ENCODE peak calls at places on chromosomes 12 and 14, in seven cellular contexts. One of them, this sample, is unnamed.

GRCh38 chr12:69024413-69024812 is 91.4 kb upstream of the CPM start:
- DNase-seq in thyroid gland: peak; percentile 66
- DNase-seq in fibroblast of lung: peak; percentile 83
- DNase-seq in MM.1S: no peak
- DNase-seq in cardiac muscle cell: no peak
- DNase-seq in left ventricle myocardium inferior: no peak
- DNase-seq in heart right ventricle: no peak
- DNase-seq in this sample: no peak

GRCh38 chr12:530308-530707 is 70.6 kb downstream of the B4GALNT3 start:
- DNase-seq in thyroid gland: no peak
- DNase-seq in fibroblast of lung: peak; percentile 71
- DNase-seq in MM.1S: no peak
- DNase-seq in cardiac muscle cell: no peak
- DNase-seq in left ventricle myocardium inferior: no peak
- DNase-seq in heart right ventricle: no peak
- DNase-seq in this sample: no peak

GRCh38 chr14:68680541-68681051 is 112.3 kb downstream of the ZFP36L1 start:
- DNase-seq in thyroid gland: no peak
- DNase-seq in fibroblast of lung: peak; percentile 68
- DNase-seq in MM.1S: no peak
- DNase-seq in cardiac muscle cell: peak; percentile 63
- DNase-seq in left ventricle myocardium inferior: no peak
- DNase-seq in heart right ventricle: no peak
- DNase-seq in this sample: no peak

GRCh38 chr12:92070054-92070863 is 75.4 kb downstream of the BTG1 start:
- DNase-seq in thyroid gland: no peak
- DNase-seq in fibroblast of lung: no peak
- DNase-seq in MM.1S: no peak
- DNase-seq in cardiac muscle cell: no peak
- DNase-seq in left ventricle myocardium inferior: no peak
- DNase-seq in heart right ventricle: no peak
- DNase-seq in this sample: no peak

GRCh38 chr12:121713257-121714155 is 954 bp downstream of the TMEM120B start:
- DNase-seq in thyroid gland: no peak
- DNase-seq in fibroblast of lung: no peak
- DNase-seq in MM.1S: no peak
- DNase-seq in cardiac muscle cell: peak; percentile 35
- DNase-seq in left ventricle myocardium inferior: peak; percentile 43
- DNase-seq in heart right ventricle: peak; percentile 34
- DNase-seq in this sample: no peak

GRCh38 chr12:68771223-68771925 is 25.4 kb downstream of the SLC35E3 start:
- DNase-seq in thyroid gland: no peak
- DNase-seq in fibroblast of lung: no peak
- DNase-seq in MM.1S: no peak
- DNase-seq in cardiac muscle cell: no peak
- DNase-seq in left ventricle myocardium inferior: no peak
- DNase-seq in heart right ventricle: no peak
- DNase-seq in this sample: no peak

GRCh38 chr12:81598205-81598604 is 160.9 kb downstream of the PPFIA2 start:
- DNase-seq in thyroid gland: no peak
- DNase-seq in fibroblast of lung: peak; percentile 5
- DNase-seq in MM.1S: peak; percentile 18
- DNase-seq in cardiac muscle cell: no peak
- DNase-seq in left ventricle myocardium inferior: no peak
- DNase-seq in heart right ventricle: no peak
- DNase-seq in this sample: no peak

GRCh38 chr12:508795-509194 is 49.1 kb downstream of the B4GALNT3 start:
- DNase-seq in thyroid gland: peak; percentile 58
- DNase-seq in fibroblast of lung: no peak
- DNase-seq in MM.1S: no peak
- DNase-seq in cardiac muscle cell: no peak
- DNase-seq in left ventricle myocardium inferior: no peak
- DNase-seq in heart right ventricle: no peak
- DNase-seq in this sample: no peak

GRCh38 chr12:79566452-79566851 is 124.3 kb downstream of the PAWR start:
- DNase-seq in thyroid gland: no peak
- DNase-seq in fibroblast of lung: peak; percentile 49
- DNase-seq in MM.1S: no peak
- DNase-seq in cardiac muscle cell: peak; percentile 5
- DNase-seq in left ventricle myocardium inferior: no peak
- DNase-seq in heart right ventricle: no peak
- DNase-seq in this sample: no peak

GRCh38 chr12:121451931-121452330 is 52.0 kb downstream of the RNF34 start:
- DNase-seq in thyroid gland: no peak
- DNase-seq in fibroblast of lung: no peak
- DNase-seq in MM.1S: no peak
- DNase-seq in cardiac muscle cell: no peak
- DNase-seq in left ventricle myocardium inferior: no peak
- DNase-seq in heart right ventricle: no peak
- DNase-seq in this sample: no peak

GRCh38 chr12:112199136-112199535 is 73.8 kb downstream of the TRAFD1 start:
- DNase-seq in thyroid gland: no peak
- DNase-seq in fibroblast of lung: no peak
- DNase-seq in MM.1S: no peak
- DNase-seq in cardiac muscle cell: no peak
- DNase-seq in left ventricle myocardium inferior: no peak
- DNase-seq in heart right ventricle: no peak
- DNase-seq in this sample: no peak

GRCh38 chr14:44756577-44756976 is 205.2 kb downstream of the KLHL28 start:
- DNase-seq in thyroid gland: no peak
- DNase-seq in fibroblast of lung: peak; percentile 15
- DNase-seq in MM.1S: no peak
- DNase-seq in cardiac muscle cell: peak; percentile 29
- DNase-seq in left ventricle myocardium inferior: no peak
- DNase-seq in heart right ventricle: no peak
- DNase-seq in this sample: no peak

GRCh38 chr14:52397844-52398243 is 83.7 kb downstream of the PTGER2 start:
- DNase-seq in thyroid gland: no peak
- DNase-seq in fibroblast of lung: no peak
- DNase-seq in MM.1S: no peak
- DNase-seq in cardiac muscle cell: peak; percentile 48
- DNase-seq in left ventricle myocardium inferior: no peak
- DNase-seq in heart right ventricle: no peak
- DNase-seq in this sample: no peak

GRCh38 chr14:33754264-33754663 is 196.6 kb downstream of the EGLN3 start:
- DNase-seq in thyroid gland: no peak
- DNase-seq in fibroblast of lung: peak; percentile 82
- DNase-seq in MM.1S: no peak
- DNase-seq in cardiac muscle cell: peak; percentile 50
- DNase-seq in left ventricle myocardium inferior: no peak
- DNase-seq in heart right ventricle: no peak
- DNase-seq in this sample: no peak

GRCh38 chr12:99824900-99825562 is 159.7 kb downstream of the ANKS1B start:
- DNase-seq in thyroid gland: peak; percentile 66
- DNase-seq in fibroblast of lung: no peak
- DNase-seq in MM.1S: no peak
- DNase-seq in cardiac muscle cell: no peak
- DNase-seq in left ventricle myocardium inferior: no peak
- DNase-seq in heart right ventricle: no peak
- DNase-seq in this sample: no peak

GRCh38 chr12:46108721-46109120 is 118.3 kb upstream of the SCAF11 start:
- DNase-seq in thyroid gland: no peak
- DNase-seq in fibroblast of lung: no peak
- DNase-seq in MM.1S: peak; percentile 82
- DNase-seq in cardiac muscle cell: no peak
- DNase-seq in left ventricle myocardium inferior: no peak
- DNase-seq in heart right ventricle: no peak
- DNase-seq in this sample: no peak

GRCh38 chr14:61101803-61102548 is 120.9 kb downstream of the SLC38A6 start:
- DNase-seq in thyroid gland: no peak
- DNase-seq in fibroblast of lung: peak; percentile 76
- DNase-seq in MM.1S: no peak
- DNase-seq in cardiac muscle cell: peak; percentile 85
- DNase-seq in left ventricle myocardium inferior: no peak
- DNase-seq in heart right ventricle: no peak
- DNase-seq in this sample: no peak

GRCh38 chr14:77574446-77575125 is 41.9 kb downstream of the SPTLC2 start:
- DNase-seq in thyroid gland: no peak
- DNase-seq in fibroblast of lung: peak; percentile 41
- DNase-seq in MM.1S: no peak
- DNase-seq in cardiac muscle cell: no peak
- DNase-seq in left ventricle myocardium inferior: no peak
- DNase-seq in heart right ventricle: no peak
- DNase-seq in this sample: no peak

GRCh38 chr14:104298458-104298857 is 160.1 kb downstream of the KIF26A start:
- DNase-seq in thyroid gland: no peak
- DNase-seq in fibroblast of lung: no peak
- DNase-seq in MM.1S: no peak
- DNase-seq in cardiac muscle cell: no peak
- DNase-seq in left ventricle myocardium inferior: no peak
- DNase-seq in heart right ventricle: no peak
- DNase-seq in this sample: no peak

GRCh38 chr12:13942826-13943225 is 38.6 kb downstream of the GRIN2B start:
- DNase-seq in thyroid gland: no peak
- DNase-seq in fibroblast of lung: no peak
- DNase-seq in MM.1S: no peak
- DNase-seq in cardiac muscle cell: no peak
- DNase-seq in left ventricle myocardium inferior: no peak
- DNase-seq in heart right ventricle: no peak
- DNase-seq in this sample: no peak

GRCh38 chr14:50109342-50109741 is 7.0 kb downstream of the VCPKMT start:
- DNase-seq in thyroid gland: no peak
- DNase-seq in fibroblast of lung: peak; percentile 14
- DNase-seq in MM.1S: no peak
- DNase-seq in cardiac muscle cell: peak; percentile 40
- DNase-seq in left ventricle myocardium inferior: no peak
- DNase-seq in heart right ventricle: no peak
- DNase-seq in this sample: no peak

GRCh38 chr12:109358154-109358869 is 10.6 kb downstream of the MYO1H start:
- DNase-seq in thyroid gland: no peak
- DNase-seq in fibroblast of lung: no peak
- DNase-seq in MM.1S: peak; percentile 52
- DNase-seq in cardiac muscle cell: peak; percentile 80
- DNase-seq in left ventricle myocardium inferior: no peak
- DNase-seq in heart right ventricle: no peak
- DNase-seq in this sample: no peak

GRCh38 chr12:130688027-130688778 is 27.9 kb downstream of the RIMBP2 start:
- DNase-seq in thyroid gland: no peak
- DNase-seq in fibroblast of lung: no peak
- DNase-seq in MM.1S: no peak
- DNase-seq in cardiac muscle cell: no peak
- DNase-seq in left ventricle myocardium inferior: no peak
- DNase-seq in heart right ventricle: no peak
- DNase-seq in this sample: no peak

GRCh38 chr12:3947781-3948180 is 74.6 kb upstream of the PARP11 start:
- DNase-seq in thyroid gland: no peak
- DNase-seq in fibroblast of lung: no peak
- DNase-seq in MM.1S: no peak
- DNase-seq in cardiac muscle cell: no peak
- DNase-seq in left ventricle myocardium inferior: no peak
- DNase-seq in heart right ventricle: no peak
- DNase-seq in this sample: no peak

GRCh38 chr12:3950714-3951320 is 77.6 kb upstream of the PARP11 start:
- DNase-seq in thyroid gland: no peak
- DNase-seq in fibroblast of lung: no peak
- DNase-seq in MM.1S: no peak
- DNase-seq in cardiac muscle cell: no peak
- DNase-seq in left ventricle myocardium inferior: no peak
- DNase-seq in heart right ventricle: no peak
- DNase-seq in this sample: no peak

GRCh38 chr12:3945671-3946070 is 72.5 kb upstream of the PARP11 start:
- DNase-seq in thyroid gland: no peak
- DNase-seq in fibroblast of lung: no peak
- DNase-seq in MM.1S: no peak
- DNase-seq in cardiac muscle cell: no peak
- DNase-seq in left ventricle myocardium inferior: no peak
- DNase-seq in heart right ventricle: no peak
- DNase-seq in this sample: no peak

GRCh38 chr12:3951380-3952135 is 78.4 kb upstream of the PARP11 start:
- DNase-seq in thyroid gland: no peak
- DNase-seq in fibroblast of lung: no peak
- DNase-seq in MM.1S: no peak
- DNase-seq in cardiac muscle cell: no peak
- DNase-seq in left ventricle myocardium inferior: no peak
- DNase-seq in heart right ventricle: no peak
- DNase-seq in this sample: no peak
- TF ChIP-seq CTCF in thyroid gland: no peak
- TF ChIP-seq CTCF in fibroblast of lung: no peak
- TF ChIP-seq CTCF in MM.1S: no peak
- TF ChIP-seq CTCF in cardiac muscle cell: no peak
- TF ChIP-seq CTCF in left ventricle myocardium inferior: no peak
- TF ChIP-seq CTCF in heart right ventricle: no peak
- TF ChIP-seq CTCF in this sample: no peak

GRCh38 chr12:57610553-57611115 is 601 bp upstream of the ARHGEF25 start:
- DNase-seq in thyroid gland: peak; percentile 25
- DNase-seq in fibroblast of lung: no peak
- DNase-seq in MM.1S: no peak
- DNase-seq in cardiac muscle cell: no peak
- DNase-seq in left ventricle myocardium inferior: peak; percentile 75
- DNase-seq in heart right ventricle: peak; percentile 81
- DNase-seq in this sample: no peak

GRCh38 chr12:57607958-57608663 is 3.1 kb upstream of the ARHGEF25 start:
- DNase-seq in thyroid gland: no peak
- DNase-seq in fibroblast of lung: no peak
- DNase-seq in MM.1S: no peak
- DNase-seq in cardiac muscle cell: no peak
- DNase-seq in left ventricle myocardium inferior: no peak
- DNase-seq in heart right ventricle: no peak
- DNase-seq in this sample: no peak

GRCh38 chr12:57609781-57610552 is 1.3 kb upstream of the ARHGEF25 start:
- DNase-seq in thyroid gland: no peak
- DNase-seq in fibroblast of lung: no peak
- DNase-seq in MM.1S: no peak
- DNase-seq in cardiac muscle cell: no peak
- DNase-seq in left ventricle myocardium inferior: peak; percentile 56
- DNase-seq in heart right ventricle: peak; percentile 68
- DNase-seq in this sample: no peak

GRCh38 chr12:57611116-57611809 is at the start of gene ARHGEF25:
- DNase-seq in thyroid gland: peak; percentile 41
- DNase-seq in fibroblast of lung: peak; percentile 58
- DNase-seq in MM.1S: peak; percentile 19
- DNase-seq in cardiac muscle cell: peak; percentile 73
- DNase-seq in left ventricle myocardium inferior: peak; percentile 87
- DNase-seq in heart right ventricle: peak; percentile 90
- DNase-seq in this sample: peak; percentile 51

GRCh38 chr12:57609091-57609780 is 2.0 kb upstream of the ARHGEF25 start:
- DNase-seq in thyroid gland: no peak
- DNase-seq in fibroblast of lung: no peak
- DNase-seq in MM.1S: no peak
- DNase-seq in cardiac muscle cell: no peak
- DNase-seq in left ventricle myocardium inferior: no peak
- DNase-seq in heart right ventricle: no peak
- DNase-seq in this sample: no peak
- H3K4me1 ChIP-seq in thyroid gland: peaks cover 23% of the 10 kb centered on the region
- H3K4me1 ChIP-seq in fibroblast of lung: peaks cover 13% of the 10 kb centered on the region
- H3K4me1 ChIP-seq in MM.1S: peaks cover 8% of the 10 kb centered on the region
- H3K4me1 ChIP-seq in cardiac muscle cell: peaks cover 6% of the 10 kb centered on the region
- H3K4me1 ChIP-seq in left ventricle myocardium inferior: peaks cover 96% of the 10 kb centered on the region
- H3K4me1 ChIP-seq in heart right ventricle: no peaks in the 10 kb centered on the region
- H3K4me1 ChIP-seq in this sample: peaks cover 25% of the 10 kb centered on the region

GRCh38 chr12:107736914-107737313 is 24.0 kb downstream of the PRDM4 start:
- DNase-seq in thyroid gland: no peak
- DNase-seq in fibroblast of lung: no peak
- DNase-seq in MM.1S: peak; percentile 7
- DNase-seq in cardiac muscle cell: no peak
- DNase-seq in left ventricle myocardium inferior: no peak
- DNase-seq in heart right ventricle: no peak
- DNase-seq in this sample: no peak
- TF ChIP-seq CTCF in thyroid gland: no peak
- TF ChIP-seq CTCF in fibroblast of lung: no peak
- TF ChIP-seq CTCF in MM.1S: peak; percentile 22
- TF ChIP-seq CTCF in cardiac muscle cell: no peak
- TF ChIP-seq CTCF in left ventricle myocardium inferior: no peak
- TF ChIP-seq CTCF in heart right ventricle: no peak
- TF ChIP-seq CTCF in this sample: no peak

GRCh38 chr12:50017653-50018052 is 7.6 kb downstream of the RACGAP1 start:
- DNase-seq in thyroid gland: no peak
- DNase-seq in fibroblast of lung: no peak
- DNase-seq in MM.1S: no peak
- DNase-seq in cardiac muscle cell: peak; percentile 80
- DNase-seq in left ventricle myocardium inferior: no peak
- DNase-seq in heart right ventricle: no peak
- DNase-seq in this sample: no peak
- H3K4me1 ChIP-seq in thyroid gland: peaks cover 7% of the 10 kb centered on the region
- H3K4me1 ChIP-seq in fibroblast of lung: peaks cover 8% of the 10 kb centered on the region
- H3K4me1 ChIP-seq in MM.1S: no peaks in the 10 kb centered on the region
- H3K4me1 ChIP-seq in cardiac muscle cell: peaks cover 27% of the 10 kb centered on the region
- H3K4me1 ChIP-seq in left ventricle myocardium inferior: peaks cover 21% of the 10 kb centered on the region
- H3K4me1 ChIP-seq in heart right ventricle: no peaks in the 10 kb centered on the region
- H3K4me1 ChIP-seq in this sample: no peaks in the 10 kb centered on the region

This sample was measured in CD8-positive, alpha-beta T cell.